ENCODE peak calls at places on chromosome X, in nine cellular contexts. C is stimulated activated CD8-positive, alpha-beta memory T cell treated with anti-CD3 and anti-CD28 coated beads, Interleukin-7, amount 100 ng/mL, for 24 hours; J is stimulated activated CD4-positive, alpha-beta T cell treated with anti-CD3 and anti-CD28 coated beads, Interleukin-4, amount 100 ng/mL, for 24 hours; M is dorsolateral prefrontal cortex; X is T-helper 9 cell; A is non-pigmented ciliary epithelial cell; K is fibroblast of lung; U is activated T-helper 9 cell treated with anti-CD3 and anti-CD28 coated beads, Interleukin-2, amount 50 U/mL, for 16 hours; I is bronchial epithelial cell. V is an unnamed sample.

GRCh38 chrX:14095702-14096101 is 66.0 kb upstream of the GEMIN8 start:
- DNase-seq in C (no peak), J (peak), M (peak), X (peak), A (peak), K (peak), U (peak), I (peak), V (no peak)

GRCh38 chrX:78659955-78660354 is 827 bp upstream of the RTL3 start:
- DNase-seq in C (no peak), J (no peak), M (no peak), X (no peak), A (no peak), K (peak), U (no peak), I (no peak), V (no peak)

GRCh38 chrX:1492421-1493012 is 39.8 kb upstream of the ASMTL start:
- DNase-seq in C (no peak), J (no peak), M (no peak), X (no peak), A (no peak), K (no peak), U (no peak), I (no peak), V (peak)

GRCh38 chrX:590666-591065 is 39.9 kb upstream of the SHOX start:
- DNase-seq in C (no peak), J (no peak), M (no peak), X (no peak), A (no peak), K (no peak), U (no peak), I (no peak), V (no peak)

GRCh38 chrX:14051416-14051815 is 21.7 kb upstream of the GEMIN8 start:
- DNase-seq in C (no peak), J (no peak), M (no peak), X (no peak), A (no peak), K (no peak), U (no peak), I (no peak), V (no peak)

GRCh38 chrX:151370906-151371305 is 26.1 kb upstream of the VMA21 start:
- DNase-seq in C (no peak), J (no peak), M (no peak), X (no peak), A (no peak), K (no peak), U (no peak), I (no peak), V (no peak)

GRCh38 chrX:39821011-39821708 is 276.6 kb downstream of the BCOR start:
- DNase-seq in C (no peak), J (peak), M (peak), X (no peak), A (no peak), K (peak), U (no peak), I (no peak), V (no peak)

GRCh38 chrX:154036513-154036912 is 16.8 kb upstream of the IRAK1 start:
- DNase-seq in C (no peak), J (peak), M (no peak), X (no peak), A (no peak), K (no peak), U (no peak), I (no peak), V (no peak)

GRCh38 chrX:81202413-81202794 is 502 bp downstream of the SH3BGRL start:
- DNase-seq in C (no peak), J (peak), M (no peak), X (no peak), A (no peak), K (peak), U (no peak), I (peak), V (no peak)

GRCh38 chrX:13123247-13123856 is 78.9 kb upstream of the FAM9C start:
- DNase-seq in C (no peak), J (no peak), M (no peak), X (no peak), A (no peak), K (no peak), U (no peak), I (no peak), V (no peak)

GRCh38 chrX:135345328-135345645 is 36.0 kb downstream of the ETDC start:
- DNase-seq in C (no peak), J (no peak), M (no peak), X (no peak), A (no peak), K (peak), U (no peak), I (peak), V (no peak)

GRCh38 chrX:136159615-136160025 is 12.3 kb downstream of the FHL1 start:
- DNase-seq in C (no peak), J (no peak), M (no peak), X (no peak), A (no peak), K (no peak), U (no peak), I (no peak), V (no peak)

GRCh38 chrX:155215443-155216178 is 649 bp upstream of the VBP1 start:
- DNase-seq in C (no peak), J (no peak), M (no peak), X (no peak), A (no peak), K (no peak), U (no peak), I (peak), V (no peak)

GRCh38 chrX:338281-338835 is 19.8 kb upstream of the GTPBP6 start:
- DNase-seq in C (no peak), J (no peak), M (no peak), X (no peak), A (no peak), K (no peak), U (no peak), I (no peak), V (no peak)

GRCh38 chrX:134669378-134670098 is 11.3 kb upstream of the PLAC1 start:
- DNase-seq in C (no peak), J (no peak), M (no peak), X (no peak), A (peak), K (peak), U (no peak), I (peak), V (no peak)

GRCh38 chrX:44344194-44344593 is 722 bp upstream of the EFHC2 start:
- DNase-seq in C (no peak), J (peak), M (no peak), X (peak), A (no peak), K (no peak), U (peak), I (peak), V (no peak)

GRCh38 chrX:150558424-150558823 is 10.0 kb upstream of the MTM1 start:
- DNase-seq in C (no peak), J (no peak), M (no peak), X (no peak), A (no peak), K (no peak), U (no peak), I (no peak), V (no peak)

GRCh38 chrX:19535481-19535880 is 20.2 kb upstream of the MAP3K15 start:
- DNase-seq in C (no peak), J (no peak), M (no peak), X (no peak), A (no peak), K (no peak), U (no peak), I (peak), V (no peak)

GRCh38 chrX:123797543-123798447 is 62.1 kb upstream of the XIAP start:
- DNase-seq in C (no peak), J (no peak), M (no peak), X (no peak), A (no peak), K (peak), U (no peak), I (no peak), V (no peak)

GRCh38 chrX:26071618-26072017 is 66.5 kb upstream of the MAGEB18 start:
- DNase-seq in C (no peak), J (no peak), M (no peak), X (no peak), A (no peak), K (no peak), U (no peak), I (no peak), V (no peak)

GRCh38 chrX:6159468-6159867 is 69.2 kb downstream of the NLGN4X start:
- DNase-seq in C (no peak), J (no peak), M (no peak), X (no peak), A (no peak), K (peak), U (no peak), I (no peak), V (no peak)

V was measured in coronary artery.